ENCODE peak calls at places on chromosomes 5 and 9, in six cellular contexts. C is GM12878, D is GM12892, M is H1, P is HepG2, B is K562. T is an unnamed sample.

GRCh38 chr5:180395540-180396274 is 42.6 kb upstream of the GFPT2 start:
- DNase-seq in C (no peak), M (no peak), D (no peak), P (no peak), B (peak), T (no peak)

GRCh38 chr9:121711281-121711680 is 59.8 kb downstream of the DAB2IP start:
- DNase-seq in M (no peak), C (no peak), P (no peak), D (no peak), B (no peak), T (no peak)

GRCh38 chr9:89755835-89756234 is 151.0 kb downstream of the GADD45G start:
- DNase-seq in B (no peak), C (no peak), P (no peak), D (no peak), M (no peak), T (no peak)

GRCh38 chr5:61572959-61573358 is 240.9 kb downstream of the ZSWIM6 start:
- DNase-seq in D (no peak), C (no peak), M (no peak), B (no peak), P (no peak), T (no peak)

GRCh38 chr9:134716067-134716466 is 74.5 kb downstream of the COL5A1 start:
- DNase-seq in C (no peak), P (no peak), D (no peak), B (no peak), M (no peak), T (no peak)

GRCh38 chr9:12818431-12819000 is 43.7 kb downstream of the LURAP1L start:
- DNase-seq in B (no peak), M (no peak), P (no peak), C (no peak), D (no peak), T (no peak)

GRCh38 chr9:98848450-98849149 is 41.1 kb downstream of the GALNT12 start:
- DNase-seq in P (peak), C (peak), D (peak), M (peak), B (peak), T (peak)

GRCh38 chr5:68450245-68450852 is 234.8 kb downstream of the PIK3R1 start:
- DNase-seq in P (no peak), D (no peak), B (no peak), C (no peak), M (no peak), T (no peak)

GRCh38 chr5:16626696-16627264 is 10.0 kb upstream of the RETREG1 start:
- DNase-seq in C (peak), D (no peak), P (no peak), B (no peak), M (no peak), T (no peak)

GRCh38 chr5:56699588-56699987 is 115.8 kb upstream of the MAP3K1 start:
- DNase-seq in D (no peak), M (no peak), P (no peak), B (no peak), C (no peak), T (no peak)

GRCh38 chr5:11822598-11822997 is 81.6 kb downstream of the CTNND2 start:
- DNase-seq in C (no peak), P (no peak), D (no peak), M (no peak), B (no peak), T (no peak)

GRCh38 chr9:133994359-133995011 is 2.4 kb upstream of the VAV2 start:
- DNase-seq in B (peak), P (peak), C (no peak), M (peak), D (peak), T (peak)

GRCh38 chr5:123813251-123813650 is 301.3 kb downstream of the CSNK1G3 start:
- DNase-seq in D (no peak), M (no peak), B (no peak), C (no peak), P (no peak), T (no peak)

GRCh38 chr5:1963941-1964451 is 81.3 kb upstream of the IRX4 start:
- DNase-seq in B (no peak), D (no peak), P (no peak), C (no peak), M (no peak), T (no peak)

GRCh38 chr5:129672006-129672405 is 75.9 kb upstream of the MINAR2 start:
- DNase-seq in D (no peak), M (no peak), B (no peak), C (no peak), P (no peak), T (no peak)

DNA sequence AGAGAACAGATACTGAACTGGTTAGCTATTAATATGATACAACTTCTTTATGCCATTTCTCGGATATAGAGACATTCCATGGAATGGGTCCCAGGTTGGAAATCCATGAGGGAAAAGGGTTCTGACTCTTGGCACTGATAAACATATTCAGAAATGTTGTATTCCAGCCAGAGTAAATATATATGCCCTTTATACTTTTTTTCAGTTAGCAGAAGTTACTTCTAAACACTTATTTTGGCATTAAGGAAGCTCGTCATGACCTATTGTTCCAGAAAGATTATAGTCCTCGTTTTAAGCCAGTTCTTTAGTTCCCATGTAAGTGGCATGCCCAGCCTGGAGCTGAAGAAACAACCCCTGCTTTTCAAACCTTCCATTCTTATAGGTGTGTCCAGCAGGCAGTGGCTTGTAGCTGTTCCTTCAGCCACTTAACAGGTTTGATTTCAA is 181.6 kb downstream of the CD180 start:
- DNase-seq in C (no peak), D (no peak), M (no peak), B (no peak), P (no peak), T (no peak)
- TF ChIP-seq POLR2AphosphoS5 in C (no peak), D (no peak), M (no peak), B (no peak), P (no peak), T (no peak)

DNA sequence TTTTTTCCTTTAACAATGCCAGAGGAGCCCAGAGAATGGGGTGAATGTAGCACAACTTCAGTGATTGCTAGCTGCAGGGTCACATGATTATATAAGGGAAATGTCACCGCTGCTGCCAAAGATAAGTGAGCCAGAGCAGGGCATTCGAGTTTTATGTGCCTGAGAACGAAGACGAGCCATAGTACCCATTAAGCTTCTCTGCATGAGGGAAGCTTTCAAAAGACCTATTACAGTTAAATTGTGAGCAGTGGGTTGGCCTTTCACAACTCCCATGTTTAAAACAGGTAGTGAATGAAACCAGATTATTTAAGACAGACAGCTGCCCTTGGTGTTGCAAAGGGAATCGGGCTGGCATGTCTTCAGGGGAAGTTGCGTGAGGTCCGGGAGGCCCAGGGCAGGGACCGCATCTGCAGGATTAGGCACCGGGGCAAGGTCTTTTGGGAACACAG is 82.4 kb upstream of the TNFAIP8 start:
- DNase-seq in P (no peak), D (no peak), B (no peak), C (no peak), M (no peak), T (no peak)
- TF ChIP-seq POLR2A in P (no peak), D (no peak), B (no peak), C (no peak), M (no peak), T (no peak)

GRCh38 chr5:44160443-44160842 is 228.8 kb downstream of the FGF10 start:
- DNase-seq in D (no peak), C (no peak), M (no peak), B (no peak), P (no peak), T (no peak)
- TF ChIP-seq TAF1 in D (no peak), C (no peak), M (no peak), B (no peak), P (no peak), T (no peak)

GRCh38 chr9:120177121-120177520 is 402.8 kb downstream of the CDK5RAP2 start:
- DNase-seq in B (no peak), C (no peak), D (no peak), P (no peak), M (no peak), T (no peak)

GRCh38 chr9:120175031-120175430 is 404.9 kb downstream of the CDK5RAP2 start:
- DNase-seq in B (no peak), M (no peak), P (no peak), C (no peak), D (no peak), T (no peak)
- TF ChIP-seq POLR2AphosphoS5 in B (no peak), M (no peak), P (no peak), C (no peak), D (no peak), T (no peak)